ENCODE peak calls at places on chromosomes 2 and 18, in ten cellular contexts. S is endothelial cell; Q is body of pancreas; M is MM.1S; B is tibial artery; I is astrocyte of the cerebellum; L is mammary epithelial cell; E is IMR-90; N is lower lobe of right lung; K is CD4-positive, alpha-beta T cell. X is an unnamed sample.

GRCh38 chr2:203758841-203759691 is 52.6 kb downstream of the CD28 start:
- DNase-seq in N (no peak), Q (no peak), L (peak; percentile 88), K (no peak), S (no peak), I (no peak), M (no peak), E (peak; percentile 87), B (no peak), X (peak; percentile 49)

GRCh38 chr2:222756951-222757645 is 85.6 kb downstream of the MOGAT1 start:
- DNase-seq in E (peak; percentile 75), M (no peak), I (no peak), K (no peak), Q (no peak), S (no peak), N (no peak), L (peak; percentile 87), B (no peak), X (no peak)

GRCh38 chr2:234290671-234291070 is 206.2 kb downstream of the ARL4C start:
- DNase-seq in L (no peak), N (no peak), S (no peak), E (no peak), B (no peak), I (no peak), M (no peak), K (peak; percentile 76), Q (peak; percentile 60), X (peak; percentile 90)

GRCh38 chr2:141641462-141641861 is 489.4 kb downstream of the LRP1B start:
- DNase-seq in K (no peak), S (no peak), M (no peak), B (no peak), L (peak; percentile 55), Q (no peak), E (peak; percentile 7), N (no peak), I (no peak), X (no peak)

GRCh38 chr2:216890138-216890537 is 30.3 kb upstream of the TNP1 start:
- DNase-seq in I (no peak), K (no peak), Q (no peak), L (no peak), N (no peak), S (no peak), M (no peak), E (no peak), B (no peak), X (no peak)

GRCh38 chr2:218217366-218218309 is 649 bp downstream of the ARPC2 start:
- DNase-seq in Q (peak; percentile 62), M (peak; percentile 40), N (peak; percentile 88), I (no peak), B (peak; percentile 43), E (peak; percentile 23), L (peak; percentile 45), K (peak; percentile 46), S (peak; percentile 43), X (peak; percentile 62)

GRCh38 chr18:49030692-49031443 is 80.1 kb upstream of the SMAD7 start:
- DNase-seq in K (no peak), E (no peak), N (no peak), S (no peak), Q (no peak), B (no peak), M (no peak), I (no peak), L (no peak), X (no peak)

GRCh38 chr18:9743200-9744016 is 35.3 kb downstream of the RAB31 start:
- DNase-seq in B (no peak), N (no peak), L (peak; percentile 95), I (peak; percentile 90), E (peak; percentile 98), Q (peak; percentile 51), S (no peak), K (no peak), M (no peak), X (peak; percentile 91)

GRCh38 chr18:48657446-48658120 is 118.8 kb downstream of the CTIF start:
- DNase-seq in S (no peak), K (no peak), Q (no peak), I (no peak), N (no peak), E (no peak), B (no peak), L (no peak), M (no peak), X (no peak)

GRCh38 chr2:217331577-217332139 is 471.8 kb upstream of the TNP1 start:
- DNase-seq in Q (peak; percentile 47), K (no peak), N (no peak), S (no peak), L (peak; percentile 69), M (no peak), E (peak; percentile 82), I (peak; percentile 64), B (no peak), X (no peak)

DNA sequence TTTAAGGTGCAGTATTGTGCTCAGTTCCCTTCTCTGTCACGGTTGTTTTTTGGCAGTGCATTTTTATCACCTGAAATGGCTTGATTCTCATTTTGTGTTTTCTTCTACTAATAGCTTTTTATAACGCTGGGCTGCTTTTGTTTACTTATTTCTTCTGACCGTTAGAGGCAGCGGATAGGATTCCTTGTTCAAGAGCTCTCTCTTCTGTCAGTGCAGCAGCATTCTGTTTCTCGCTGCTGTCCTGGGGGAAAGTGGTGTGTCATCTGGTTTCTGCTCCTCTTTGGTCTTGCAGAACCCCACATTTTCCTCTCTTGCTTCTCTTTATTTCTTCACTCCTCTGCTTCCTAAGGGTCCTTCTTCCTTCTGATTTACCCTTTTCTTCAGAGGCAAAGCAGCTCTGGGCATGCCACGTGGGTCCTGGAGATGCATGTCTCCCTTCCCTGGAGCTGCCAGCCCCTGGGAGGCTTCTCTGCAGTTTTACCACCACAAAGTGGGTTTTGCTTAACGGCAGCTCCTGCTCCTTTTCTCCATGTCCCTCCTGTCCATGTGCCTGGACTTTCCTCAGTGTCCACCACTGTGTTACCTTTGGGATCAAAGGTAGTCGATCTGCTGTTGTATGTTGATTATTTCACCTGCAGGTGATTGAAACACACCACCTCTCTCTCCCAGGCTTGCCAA is 47.3 kb upstream of the SNTG2 start:
- DNase-seq in N (no peak), S (no peak), K (no peak), E (no peak), B (no peak), M (no peak), I (no peak), Q (no peak), L (no peak), X (no peak)
- TF ChIP-seq CTCF in N (no peak), S (no peak), K (no peak), E (no peak), B (no peak), M (no peak), I (no peak), Q (no peak), L (no peak), X (no peak)

GRCh38 chr2:135799738-135800137 is 37.2 kb downstream of the LCT start:
- DNase-seq in Q (no peak), B (no peak), L (no peak), I (no peak), K (no peak), M (no peak), E (no peak), N (no peak), S (no peak), X (no peak)
- TF ChIP-seq CTCF in Q (no peak), B (no peak), L (no peak), I (no peak), K (no peak), M (peak; percentile 11), E (no peak), N (no peak), S (no peak), X (no peak)

GRCh38 chr2:228321019-228321418 is 139.5 kb upstream of the SPHKAP start:
- DNase-seq in B (no peak), S (no peak), Q (no peak), N (no peak), L (no peak), M (no peak), I (no peak), K (no peak), E (no peak), X (no peak)

GRCh38 chr2:228318218-228318617 is 136.7 kb upstream of the SPHKAP start:
- DNase-seq in L (peak; percentile 20), I (no peak), B (no peak), S (peak; percentile 64), N (no peak), M (peak; percentile 13), Q (peak; percentile 63), E (no peak), K (no peak), X (no peak)
- TF ChIP-seq CTCF in L (no peak), I (peak; percentile 39), B (no peak), S (peak; percentile 70), N (peak; percentile 23), M (peak; percentile 41), Q (peak; percentile 55), E (no peak), K (no peak), X (no peak)

GRCh38 chr2:119049968-119050657 is 108.1 kb downstream of the MARCO start:
- DNase-seq in K (no peak), L (no peak), I (no peak), M (no peak), B (no peak), E (no peak), S (peak; percentile 53), N (no peak), Q (no peak), X (no peak)
- TF ChIP-seq CTCF in K (no peak), L (no peak), I (no peak), M (peak; percentile 32), B (no peak), E (no peak), S (no peak), N (no peak), Q (no peak), X (no peak)

GRCh38 chr2:88959480-88960204 is 268.2 kb downstream of the RPIA start:
- DNase-seq in E (peak; percentile 12), L (peak; percentile 41), Q (no peak), S (no peak), K (no peak), N (no peak), I (no peak), B (no peak), M (no peak), X (no peak)
- TF ChIP-seq CTCF in E (no peak), L (peak; percentile 40), Q (peak; percentile 41), S (no peak), K (no peak), N (no peak), I (peak; percentile 11), B (no peak), M (peak; percentile 41), X (no peak)

DNA sequence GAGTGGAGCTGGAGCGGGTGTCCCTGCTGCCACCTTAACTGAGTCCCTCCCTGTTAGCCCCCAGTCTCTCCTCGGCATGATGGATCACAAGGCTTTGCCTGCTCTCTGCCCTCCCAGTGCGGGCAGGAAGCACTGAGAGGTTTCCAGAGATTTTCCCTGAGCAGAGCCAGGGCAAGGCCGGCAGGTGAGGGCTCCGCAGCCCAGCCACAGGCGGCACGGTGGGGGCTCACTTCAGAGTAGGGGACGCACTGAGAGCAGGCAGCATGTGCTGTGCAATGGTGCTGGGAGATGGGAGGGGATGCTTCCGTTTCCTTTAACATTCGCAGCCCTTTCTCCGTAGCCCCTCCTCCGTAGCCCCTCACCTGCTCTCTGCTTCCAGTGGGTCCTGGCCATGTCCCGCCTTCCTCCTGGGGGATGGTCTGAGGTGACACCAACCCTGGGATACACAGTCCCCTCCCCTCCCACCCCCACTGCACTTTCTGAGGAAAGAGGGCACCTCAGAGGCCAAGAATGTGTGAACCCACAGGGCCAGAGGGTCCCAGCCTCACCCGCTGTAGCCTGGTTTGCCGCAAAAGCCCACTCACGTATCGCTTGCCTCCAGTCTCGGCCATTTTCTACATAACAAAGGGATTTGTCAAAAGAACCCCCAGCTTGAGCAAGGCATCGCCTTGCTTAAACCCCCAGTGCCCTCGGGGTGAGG is 10.7 kb downstream of the KCNF1 start:
- DNase-seq in L (no peak), E (no peak), M (no peak), N (no peak), Q (no peak), S (no peak), K (no peak), B (no peak), I (no peak), X (no peak)
- TF ChIP-seq CTCF in L (no peak), E (no peak), M (no peak), N (no peak), Q (no peak), S (no peak), K (no peak), B (no peak), I (no peak), X (no peak)

X was measured in CD14-positive monocyte.